ENCODE peak calls at places on chromosomes 13 and 19, in seven cellular contexts. Y is mesendoderm, F is skeletal muscle cell, S is psoas muscle, K is IMR-90, N is cardiac fibroblast, Z is pancreas. V is an unnamed sample.

GRCh38 chr19:42099336-42099925 is 23.5 kb downstream of the ZNF574 start:
- DNase-seq in Y (no peak), S (no peak), K (no peak), N (no peak), F (no peak), Z (peak), V (no peak)

GRCh38 chr13:99528547-99528946 is 27.3 kb downstream of the TM9SF2 start:
- DNase-seq in Z (no peak), F (no peak), S (no peak), Y (no peak), N (no peak), K (no peak), V (no peak)

GRCh38 chr19:56372281-56372680 is 21.1 kb downstream of the ZNF582 start:
- DNase-seq in K (no peak), S (no peak), Y (no peak), N (peak), F (no peak), Z (no peak), V (no peak)

GRCh38 chr19:49677901-49678674 is 1.0 kb downstream of the PRMT1 start:
- DNase-seq in K (peak), Y (peak), S (peak), Z (peak), N (peak), F (peak), V (peak)

GRCh38 chr19:41927810-41928192 is 448 bp downstream of the ERFL start:
- DNase-seq in F (no peak), S (no peak), Y (no peak), N (no peak), K (no peak), Z (no peak), V (no peak)

GRCh38 chr13:25330541-25330940 is 29.1 kb downstream of the NUP58 start:
- DNase-seq in Y (no peak), F (no peak), K (peak), Z (no peak), S (no peak), N (peak), V (no peak)

GRCh38 chr13:113489549-113490495 is 689 bp downstream of the DCUN1D2 start:
- DNase-seq in Z (no peak), F (no peak), K (peak), Y (peak), S (no peak), N (peak), V (peak)

GRCh38 chr13:41740479-41740878 is 220.4 kb downstream of the VWA8 start:
- DNase-seq in Z (no peak), F (no peak), Y (peak), K (no peak), N (no peak), S (no peak), V (no peak)

GRCh38 chr19:39411832-39412099 is 703 bp upstream of the PLEKHG2 start:
- DNase-seq in Z (peak), K (peak), N (peak), F (peak), S (peak), Y (peak), V (peak)

GRCh38 chr13:72097568-72097967 is 230.6 kb upstream of the DACH1 start:
- DNase-seq in K (no peak), S (no peak), Z (no peak), Y (no peak), F (no peak), N (no peak), V (no peak)

GRCh38 chr13:100650321-100650720 is 24.3 kb downstream of the TMTC4 start:
- DNase-seq in Y (no peak), S (no peak), Z (no peak), N (no peak), F (no peak), K (no peak), V (no peak)

GRCh38 chr19:55189424-55189823 is 9.3 kb upstream of the SYT5 start:
- DNase-seq in Y (no peak), Z (no peak), N (peak), K (peak), S (peak), F (peak), V (no peak)

GRCh38 chr13:79861731-79862130 is 380.8 kb downstream of the NDFIP2 start:
- DNase-seq in S (no peak), K (no peak), Y (peak), N (no peak), F (no peak), Z (no peak), V (no peak)

GRCh38 chr13:41609828-41610227 is 152.5 kb downstream of the RGCC start:
- DNase-seq in N (no peak), Z (no peak), K (no peak), F (no peak), S (no peak), Y (no peak), V (no peak)

GRCh38 chr13:78382946-78383542 is 220.3 kb downstream of the POU4F1 start:
- DNase-seq in S (no peak), Y (peak), F (no peak), K (no peak), Z (no peak), N (no peak), V (no peak)

GRCh38 chr19:58548859-58549663 is 5.2 kb downstream of the TRIM28 start:
- DNase-seq in S (no peak), F (no peak), K (no peak), Y (no peak), N (no peak), Z (no peak), V (no peak)

GRCh38 chr13:48873081-48873480 is 102.6 kb upstream of the FNDC3A start:
- DNase-seq in Z (no peak), N (no peak), F (no peak), S (no peak), K (no peak), Y (no peak), V (no peak)

GRCh38 chr13:28138756-28139470 is 568 bp downstream of the PAN3 start:
- DNase-seq in F (peak), N (peak), K (peak), Y (peak), Z (peak), S (peak), V (peak)

GRCh38 chr19:57016076-57016475 is 103.7 kb upstream of the USP29 start:
- DNase-seq in F (no peak), S (no peak), N (no peak), Y (no peak), K (no peak), Z (no peak), V (no peak)

GRCh38 chr13:38008636-38009035 is 139.1 kb upstream of the TRPC4 start:
- DNase-seq in Z (no peak), S (no peak), K (no peak), F (no peak), Y (no peak), N (peak), V (no peak)

GRCh38 chr13:48497669-48498068 is 35.2 kb downstream of the RCBTB2 start:
- DNase-seq in N (no peak), S (no peak), Z (no peak), K (no peak), Y (no peak), F (no peak), V (no peak)

GRCh38 chr19:18966304-18966703 is 25.3 kb upstream of the HOMER3 start:
- DNase-seq in N (no peak), Y (no peak), K (no peak), F (no peak), S (no peak), Z (no peak), V (no peak)

GRCh38 chr19:18967358-18968146 is 26.5 kb upstream of the HOMER3 start:
- DNase-seq in F (no peak), Y (no peak), Z (no peak), N (peak), S (peak), K (peak), V (no peak)

GRCh38 chr19:18964121-18964520 is 23.1 kb upstream of the HOMER3 start:
- DNase-seq in F (no peak), S (no peak), N (no peak), Z (no peak), Y (no peak), K (no peak), V (no peak)

GRCh38 chr19:18960370-18960769 is 19.4 kb upstream of the HOMER3 start:
- DNase-seq in F (no peak), K (no peak), Z (no peak), Y (no peak), N (no peak), S (no peak), V (no peak)

DNA sequence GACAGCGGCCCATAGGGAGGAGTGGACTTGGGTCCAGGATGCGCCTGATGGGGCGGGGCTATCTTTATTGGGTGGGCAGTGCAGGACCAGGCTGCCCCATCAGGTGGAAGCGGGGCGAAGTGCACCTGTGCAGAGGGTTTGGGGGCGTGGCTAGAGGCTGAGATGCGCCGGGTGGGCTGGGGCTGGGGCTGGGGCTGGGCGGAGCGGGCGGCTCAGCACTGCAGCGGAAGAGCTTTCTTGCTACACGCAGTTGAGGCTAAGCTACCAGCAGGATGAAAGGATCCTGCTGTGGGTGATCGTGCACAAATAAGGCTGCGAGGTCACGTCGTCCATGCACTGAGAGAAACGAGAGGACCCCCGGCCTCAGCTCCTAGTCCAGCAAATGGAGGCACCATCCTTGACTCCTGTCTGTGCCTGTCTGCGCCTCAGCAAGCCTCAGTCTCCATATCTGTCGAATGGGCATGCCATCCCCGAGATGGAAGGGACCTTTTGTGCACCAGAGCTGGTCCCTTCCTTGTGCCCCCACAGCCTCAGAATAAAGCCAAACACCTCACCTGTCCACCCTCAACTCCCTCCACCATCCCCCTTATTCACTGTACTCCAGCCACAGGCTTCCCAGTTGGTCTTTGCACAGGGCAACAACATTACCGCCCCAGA is 20.9 kb upstream of the HOMER3 start:
- DNase-seq in N (no peak), Z (no peak), S (no peak), F (no peak), Y (peak), K (no peak), V (no peak)
- H3K4me3 ChIP-seq in N (no peak), Z (no peak), S (no peak), F (no peak), Y (no peak), K (no peak), V (no peak)

GRCh38 chr13:26758496-26759155 is 2.0 kb downstream of the GPR12 start:
- DNase-seq in F (no peak), N (no peak), Z (no peak), Y (no peak), S (no peak), K (no peak), V (no peak)

GRCh38 chr13:26749905-26750304 is 10.7 kb downstream of the GPR12 start:
- DNase-seq in K (no peak), Y (no peak), N (no peak), F (no peak), Z (no peak), S (no peak), V (no peak)

GRCh38 chr13:26749285-26749684 is 11.3 kb downstream of the GPR12 start:
- DNase-seq in Z (no peak), Y (peak), S (no peak), F (no peak), K (no peak), N (no peak), V (no peak)

DNA sequence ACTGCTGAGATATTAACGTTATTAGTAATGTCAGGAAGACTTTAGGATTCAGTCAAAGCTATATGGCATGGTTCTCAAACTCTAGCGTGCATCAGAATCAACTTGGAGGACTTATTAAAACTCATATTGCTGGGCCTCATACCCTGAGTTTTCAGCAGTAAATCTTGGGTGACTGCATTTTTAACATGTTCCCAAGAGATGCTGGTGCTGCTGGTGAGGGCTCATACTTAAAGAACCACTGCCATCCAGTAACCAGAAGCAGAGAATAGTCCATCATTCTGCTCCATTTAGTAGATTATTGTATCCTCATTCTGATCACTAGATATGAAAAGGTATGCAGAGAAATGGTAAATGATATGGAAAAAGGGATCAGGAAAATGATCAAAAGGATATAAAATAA is 7.9 kb downstream of the GPR12 start:
- DNase-seq in Z (no peak), K (no peak), N (no peak), Y (no peak), F (no peak), S (no peak), V (no peak)
- H3K4me3 ChIP-seq in Z (no peak), K (no peak), N (no peak), Y (no peak), F (no peak), S (no peak), V (no peak)

GRCh38 chr19:3045885-3046603 is 16.3 kb downstream of the TLE5 start:
- DNase-seq in S (no peak), F (no peak), N (no peak), K (no peak), Z (no peak), Y (peak), V (no peak)
- H3K4me3 ChIP-seq in S (no peak), F (no peak), N (no peak), K (no peak), Z (no peak), Y (no peak), V (no peak)

GRCh38 chr19:7789447-7789846 is 26.4 kb downstream of the CLEC4M start:
- DNase-seq in K (no peak), F (no peak), S (no peak), N (no peak), Z (no peak), Y (peak), V (peak)
- H3K4me3 ChIP-seq in K (no peak), F (no peak), S (peak), N (no peak), Z (no peak), Y (no peak), V (no peak)

DNA sequence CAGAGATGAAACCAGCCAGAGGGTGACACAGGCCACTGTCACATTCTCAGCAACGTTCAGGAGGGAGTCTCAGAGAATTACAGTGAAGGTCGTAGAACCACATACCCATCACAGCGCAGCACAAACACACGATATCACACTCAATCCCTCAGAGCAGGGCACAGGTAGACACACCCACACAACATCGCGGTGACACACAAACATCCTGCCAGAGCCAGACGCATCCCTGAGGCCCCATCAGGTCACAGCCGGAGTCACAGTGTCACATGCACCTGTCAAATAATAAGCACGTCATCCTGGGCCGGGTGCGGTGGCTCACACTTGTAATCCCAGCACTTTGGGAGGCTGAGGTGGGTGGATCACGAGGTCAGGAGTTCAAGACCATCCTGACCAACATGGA is 17.5 kb downstream of the ELAVL3 start:
- DNase-seq in Y (no peak), S (no peak), K (no peak), Z (no peak), F (no peak), N (no peak), V (peak)
- H3K4me3 ChIP-seq in Y (no peak), S (no peak), K (no peak), Z (no peak), F (no peak), N (no peak), V (no peak)

DNA sequence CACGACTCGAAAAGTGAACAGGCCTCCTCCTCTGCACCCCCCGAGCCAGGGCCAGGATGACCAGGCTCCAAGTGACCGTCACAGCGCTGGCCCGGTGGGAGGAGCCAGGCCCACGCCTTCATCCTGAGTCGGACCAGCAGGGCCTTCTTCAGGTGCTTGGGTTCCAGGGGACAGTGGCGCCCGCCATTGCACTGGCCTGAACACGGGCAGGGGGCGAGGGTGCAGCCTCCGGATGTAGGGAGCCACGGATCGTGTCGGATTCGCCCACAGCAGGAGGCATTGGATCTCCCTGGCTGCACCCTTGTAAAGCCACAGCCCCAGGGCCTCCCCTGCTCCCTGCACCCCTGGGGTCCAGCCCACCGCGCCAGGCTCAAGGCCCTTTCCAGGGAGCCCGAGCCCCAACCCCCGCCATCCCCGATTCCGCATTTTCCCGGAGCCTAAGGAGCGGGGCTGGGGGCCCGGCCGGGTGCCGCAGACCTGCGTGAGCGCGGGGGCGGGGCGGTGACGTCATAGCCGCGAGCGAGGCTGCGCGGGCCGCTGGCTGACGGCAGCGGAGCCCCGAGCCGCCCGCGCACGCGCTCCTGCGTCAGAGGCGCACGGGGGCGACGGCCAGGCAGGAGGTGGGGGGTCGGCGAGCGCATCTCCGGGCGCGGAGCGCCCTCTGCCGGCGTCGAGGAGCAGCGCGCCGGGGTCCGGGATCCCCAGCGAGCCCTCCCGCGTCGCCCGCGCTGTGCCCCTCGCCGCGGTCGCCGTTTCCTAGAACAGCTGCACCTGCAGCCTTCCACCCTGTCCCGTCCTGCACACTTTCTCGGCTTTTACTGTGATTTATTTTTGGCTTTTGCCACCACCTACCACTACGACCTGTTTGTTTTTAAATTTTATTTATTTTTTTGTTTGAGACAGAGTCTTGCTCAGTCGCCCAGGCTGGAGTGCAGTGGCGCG is 1.5 kb upstream of the ATP5F1D start:
- DNase-seq in Y (peak), K (peak), F (peak), S (peak), N (peak), Z (peak), V (peak)
- H3K4me3 ChIP-seq in Y (no peak), K (peak), F (peak), S (peak), N (peak), Z (peak), V (no peak)

GRCh38 chr13:52374873-52375411 is 31.0 kb downstream of the THSD1 start:
- DNase-seq in Y (no peak), F (no peak), Z (no peak), N (no peak), K (no peak), S (no peak), V (no peak)

GRCh38 chr13:52383362-52383761 is 22.6 kb downstream of the THSD1 start:
- DNase-seq in S (no peak), Y (peak), Z (no peak), F (no peak), N (no peak), K (peak), V (no peak)

GRCh38 chr13:52377898-52378297 is 28.1 kb downstream of the THSD1 start:
- DNase-seq in N (no peak), Z (no peak), S (no peak), Y (no peak), F (no peak), K (no peak), V (no peak)

GRCh38 chr13:52374389-52374788 is 31.6 kb downstream of the THSD1 start:
- DNase-seq in N (no peak), S (no peak), K (no peak), F (no peak), Y (no peak), Z (no peak), V (no peak)

DNA sequence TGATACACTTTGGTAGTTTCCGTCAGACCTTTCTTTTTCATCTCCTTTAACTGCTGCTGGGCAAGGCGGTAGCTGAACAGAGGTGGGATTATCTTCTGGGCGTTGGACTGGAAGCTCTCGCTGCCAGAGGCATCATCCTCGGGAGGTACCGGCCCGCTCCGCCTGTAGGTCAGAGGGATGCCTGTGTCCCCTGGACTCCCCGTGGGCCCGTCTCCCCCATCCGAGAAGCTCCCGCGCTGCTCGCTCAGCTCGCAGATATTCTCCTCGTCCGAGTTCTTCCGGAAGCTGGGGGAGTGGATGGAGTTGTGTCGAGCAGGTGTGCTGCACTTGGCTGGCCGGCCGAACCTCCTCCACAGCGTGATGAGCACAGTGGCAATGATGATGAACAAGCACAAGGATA is 27.7 kb downstream of the THSD1 start:
- DNase-seq in K (no peak), Z (no peak), Y (no peak), F (no peak), S (no peak), N (no peak), V (no peak)
- H3K4me3 ChIP-seq in K (no peak), Z (no peak), Y (no peak), F (no peak), S (no peak), N (no peak), V (no peak)

V was measured in CD4-positive, alpha-beta memory T cell.